ENCODE peak calls at places on chromosomes 2 and 18, in four cellular contexts. One of them, this sample, is unnamed.

GRCh38 chr2:142989276-142990204 is 112.1 kb downstream of the KYNU start:
- DNase-seq in Karpas-422: peak; percentile 74
- DNase-seq in bronchial epithelial cell: peak; percentile 54
- DNase-seq in upper lobe of right lung: no peak
- DNase-seq in this sample: no peak

GRCh38 chr2:119546446-119546765 is 2.2 kb downstream of the CFAP221 start:
- DNase-seq in Karpas-422: no peak
- DNase-seq in bronchial epithelial cell: no peak
- DNase-seq in upper lobe of right lung: no peak
- DNase-seq in this sample: no peak

GRCh38 chr2:224038049-224038829 is 847 bp downstream of the SERPINE2 start:
- DNase-seq in Karpas-422: no peak
- DNase-seq in bronchial epithelial cell: peak; percentile 44
- DNase-seq in upper lobe of right lung: peak; percentile 69
- DNase-seq in this sample: peak; percentile 54

GRCh38 chr2:150981826-150982225 is 279.8 kb downstream of the RBM43 start:
- DNase-seq in Karpas-422: no peak
- DNase-seq in bronchial epithelial cell: no peak
- DNase-seq in upper lobe of right lung: no peak
- DNase-seq in this sample: no peak

GRCh38 chr2:30194421-30194820 is 36.9 kb upstream of the LBH start:
- DNase-seq in Karpas-422: no peak
- DNase-seq in bronchial epithelial cell: no peak
- DNase-seq in upper lobe of right lung: no peak
- DNase-seq in this sample: no peak

GRCh38 chr2:72917875-72918660 is 749 bp downstream of the EMX1 start:
- DNase-seq in Karpas-422: no peak
- DNase-seq in bronchial epithelial cell: no peak
- DNase-seq in upper lobe of right lung: no peak
- DNase-seq in this sample: peak; percentile 23

GRCh38 chr2:45891719-45892118 is 240.2 kb downstream of the PRKCE start:
- DNase-seq in Karpas-422: no peak
- DNase-seq in bronchial epithelial cell: peak; percentile 48
- DNase-seq in upper lobe of right lung: no peak
- DNase-seq in this sample: no peak

GRCh38 chr2:100941646-100942240 is 60.3 kb upstream of the RPL31 start:
- DNase-seq in Karpas-422: no peak
- DNase-seq in bronchial epithelial cell: no peak
- DNase-seq in upper lobe of right lung: no peak
- DNase-seq in this sample: peak; percentile 43

GRCh38 chr2:233446121-233446520 is 91.8 kb downstream of the DGKD start:
- DNase-seq in Karpas-422: no peak
- DNase-seq in bronchial epithelial cell: no peak
- DNase-seq in upper lobe of right lung: peak; percentile 16
- DNase-seq in this sample: no peak

GRCh38 chr2:31319391-31320175 is 85.6 kb downstream of the EHD3 start:
- DNase-seq in Karpas-422: peak; percentile 54
- DNase-seq in bronchial epithelial cell: no peak
- DNase-seq in upper lobe of right lung: no peak
- DNase-seq in this sample: peak; percentile 53

GRCh38 chr18:22168360-22168921 is 948 bp upstream of the GATA6 start:
- DNase-seq in Karpas-422: no peak
- DNase-seq in bronchial epithelial cell: no peak
- DNase-seq in upper lobe of right lung: no peak
- DNase-seq in this sample: peak; percentile 23

GRCh38 chr2:85511008-85511895 is 27.7 kb upstream of the MAT2A start:
- DNase-seq in Karpas-422: no peak
- DNase-seq in bronchial epithelial cell: no peak
- DNase-seq in upper lobe of right lung: no peak
- DNase-seq in this sample: peak; percentile 48

GRCh38 chr2:17479875-17480274 is 38.4 kb downstream of the RAD51AP2 start:
- DNase-seq in Karpas-422: no peak
- DNase-seq in bronchial epithelial cell: peak; percentile 80
- DNase-seq in upper lobe of right lung: no peak
- DNase-seq in this sample: peak; percentile 0

GRCh38 chr2:154489271-154489858 is 209.1 kb upstream of the KCNJ3 start:
- DNase-seq in Karpas-422: no peak
- DNase-seq in bronchial epithelial cell: no peak
- DNase-seq in upper lobe of right lung: no peak
- DNase-seq in this sample: no peak

GRCh38 chr2:176814740-176815367 is 397.7 kb upstream of the HNRNPA3 start:
- DNase-seq in Karpas-422: peak; percentile 91
- DNase-seq in bronchial epithelial cell: peak; percentile 45
- DNase-seq in upper lobe of right lung: no peak
- DNase-seq in this sample: no peak

GRCh38 chr2:45872211-45872610 is 220.7 kb downstream of the PRKCE start:
- DNase-seq in Karpas-422: no peak
- DNase-seq in bronchial epithelial cell: no peak
- DNase-seq in upper lobe of right lung: no peak
- DNase-seq in this sample: peak; percentile 91

GRCh38 chr18:13353424-13353823 is 134.9 kb downstream of the LDLRAD4 start:
- DNase-seq in Karpas-422: no peak
- DNase-seq in bronchial epithelial cell: no peak
- DNase-seq in upper lobe of right lung: no peak
- DNase-seq in this sample: no peak

GRCh38 chr18:62637807-62638687 is 77.3 kb upstream of the PHLPP1 start:
- DNase-seq in Karpas-422: peak; percentile 83
- DNase-seq in bronchial epithelial cell: peak; percentile 12
- DNase-seq in upper lobe of right lung: no peak
- DNase-seq in this sample: peak; percentile 12

GRCh38 chr2:63850204-63850571 is 8.5 kb downstream of the UGP2 start:
- DNase-seq in Karpas-422: no peak
- DNase-seq in bronchial epithelial cell: no peak
- DNase-seq in upper lobe of right lung: no peak
- DNase-seq in this sample: no peak

GRCh38 chr18:56890632-56891031 is 239.5 kb downstream of the WDR7 start:
- DNase-seq in Karpas-422: peak; percentile 31
- DNase-seq in bronchial epithelial cell: peak; percentile 88
- DNase-seq in upper lobe of right lung: no peak
- DNase-seq in this sample: peak; percentile 39

GRCh38 chr2:46365913-46366674 is 68.9 kb downstream of the EPAS1 start:
- DNase-seq in Karpas-422: no peak
- DNase-seq in bronchial epithelial cell: no peak
- DNase-seq in upper lobe of right lung: no peak
- DNase-seq in this sample: no peak

GRCh38 chr2:210046851-210047486 is 44.5 kb downstream of the RPE start:
- DNase-seq in Karpas-422: no peak
- DNase-seq in bronchial epithelial cell: no peak
- DNase-seq in upper lobe of right lung: no peak
- DNase-seq in this sample: no peak

GRCh38 chr2:127968610-127969339 is 59.1 kb downstream of the SAP130 start:
- DNase-seq in Karpas-422: no peak
- DNase-seq in bronchial epithelial cell: peak; percentile 79
- DNase-seq in upper lobe of right lung: no peak
- DNase-seq in this sample: peak; percentile 91
- H3K36me3 ChIP-seq in Karpas-422: peaks cover 6% of the 10 kb centered on the region
- H3K36me3 ChIP-seq in bronchial epithelial cell: peaks cover 1% of the 10 kb centered on the region
- H3K36me3 ChIP-seq in upper lobe of right lung: peaks cover 53% of the 10 kb centered on the region
- H3K36me3 ChIP-seq in this sample: peaks cover 26% of the 10 kb centered on the region

GRCh38 chr2:206253125-206253787 is 21.2 kb upstream of the ZDBF2 start:
- DNase-seq in Karpas-422: no peak
- DNase-seq in bronchial epithelial cell: no peak
- DNase-seq in upper lobe of right lung: no peak
- DNase-seq in this sample: no peak

GRCh38 chr2:206255003-206255402 is 19.5 kb upstream of the ZDBF2 start:
- DNase-seq in Karpas-422: no peak
- DNase-seq in bronchial epithelial cell: no peak
- DNase-seq in upper lobe of right lung: no peak
- DNase-seq in this sample: no peak

GRCh38 chr2:206245178-206245778 is 29.2 kb upstream of the ZDBF2 start:
- DNase-seq in Karpas-422: peak; percentile 68
- DNase-seq in bronchial epithelial cell: no peak
- DNase-seq in upper lobe of right lung: no peak
- DNase-seq in this sample: no peak

GRCh38 chr2:206250041-206250897 is 24.2 kb upstream of the ZDBF2 start:
- DNase-seq in Karpas-422: peak; percentile 44
- DNase-seq in bronchial epithelial cell: no peak
- DNase-seq in upper lobe of right lung: no peak
- DNase-seq in this sample: no peak
- H3K4me3 ChIP-seq in Karpas-422: peak overlapping the region; percentile 11
- H3K4me3 ChIP-seq in bronchial epithelial cell: peak overlapping the region; percentile 9
- H3K4me3 ChIP-seq in upper lobe of right lung: peak overlapping the region; percentile 14
- H3K4me3 ChIP-seq in this sample: no peak overlapping the region

DNA sequence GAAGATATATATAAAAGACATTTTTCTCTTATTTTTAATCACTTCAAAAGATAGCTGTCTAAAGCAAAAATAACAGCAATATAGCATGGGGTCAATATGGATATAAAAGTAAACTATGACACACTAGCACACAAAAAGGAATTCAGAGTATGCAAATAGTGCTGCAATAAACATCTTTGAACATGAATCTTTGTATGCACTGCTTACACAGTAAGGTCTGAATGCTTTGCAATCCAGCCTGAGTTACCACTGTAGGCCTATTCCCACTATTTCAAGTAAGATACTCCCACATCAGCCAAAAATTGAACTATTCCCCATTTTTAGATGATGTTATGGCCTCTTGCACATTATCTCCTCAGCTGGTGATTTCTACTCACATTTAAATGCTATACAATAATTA is 27.4 kb upstream of the ERCC3 start:
- DNase-seq in Karpas-422: no peak
- DNase-seq in bronchial epithelial cell: no peak
- DNase-seq in upper lobe of right lung: no peak
- DNase-seq in this sample: no peak
- H3K36me3 ChIP-seq in Karpas-422: peaks cover 41% of the 10 kb centered on the region
- H3K36me3 ChIP-seq in bronchial epithelial cell: peaks cover 7% of the 10 kb centered on the region
- H3K36me3 ChIP-seq in upper lobe of right lung: peaks cover 94% of the 10 kb centered on the region
- H3K36me3 ChIP-seq in this sample: peaks cover 60% of the 10 kb centered on the region

GRCh38 chr18:49500136-49500921 is 13.3 kb upstream of the C18orf32 start:
- DNase-seq in Karpas-422: no peak
- DNase-seq in bronchial epithelial cell: no peak
- DNase-seq in upper lobe of right lung: no peak
- DNase-seq in this sample: no peak
- H3K4me3 ChIP-seq in Karpas-422: no peak overlapping the region
- H3K4me3 ChIP-seq in bronchial epithelial cell: no peak overlapping the region
- H3K4me3 ChIP-seq in upper lobe of right lung: no peak overlapping the region
- H3K4me3 ChIP-seq in this sample: no peak overlapping the region

DNA sequence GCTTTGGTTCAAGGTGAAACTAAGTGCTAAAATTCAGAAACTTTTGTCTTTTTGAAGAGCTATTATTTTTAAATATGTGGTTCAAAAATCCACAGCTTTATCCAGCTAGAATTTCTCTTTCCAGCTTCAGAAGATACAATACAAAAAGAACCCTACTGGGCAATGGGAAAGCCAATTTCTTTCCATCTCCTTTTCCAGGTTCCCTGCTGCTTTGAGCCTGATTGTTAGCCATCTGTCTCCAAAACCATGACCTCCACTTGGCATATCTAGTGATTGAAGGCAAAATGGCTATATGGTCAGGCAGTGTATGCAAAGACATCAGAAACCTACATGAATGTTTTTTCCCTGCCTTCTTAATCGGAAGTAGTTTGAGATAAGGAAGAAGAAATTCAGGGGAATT is 134.1 kb downstream of the KCNH7 start:
- DNase-seq in Karpas-422: no peak
- DNase-seq in bronchial epithelial cell: no peak
- DNase-seq in upper lobe of right lung: no peak
- DNase-seq in this sample: no peak
- H3K36me3 ChIP-seq in Karpas-422: no peaks in the 10 kb centered on the region
- H3K36me3 ChIP-seq in bronchial epithelial cell: no peaks in the 10 kb centered on the region
- H3K36me3 ChIP-seq in upper lobe of right lung: no peaks in the 10 kb centered on the region
- H3K36me3 ChIP-seq in this sample: no peaks in the 10 kb centered on the region

GRCh38 chr2:112692496-112692911 is 28.3 kb upstream of the NT5DC4 start:
- DNase-seq in Karpas-422: no peak
- DNase-seq in bronchial epithelial cell: peak; percentile 100
- DNase-seq in upper lobe of right lung: peak; percentile 72
- DNase-seq in this sample: peak; percentile 94
- H3K4me3 ChIP-seq in Karpas-422: no peak overlapping the region
- H3K4me3 ChIP-seq in bronchial epithelial cell: no peak overlapping the region
- H3K4me3 ChIP-seq in upper lobe of right lung: no peak overlapping the region
- H3K4me3 ChIP-seq in this sample: no peak overlapping the region

DNA sequence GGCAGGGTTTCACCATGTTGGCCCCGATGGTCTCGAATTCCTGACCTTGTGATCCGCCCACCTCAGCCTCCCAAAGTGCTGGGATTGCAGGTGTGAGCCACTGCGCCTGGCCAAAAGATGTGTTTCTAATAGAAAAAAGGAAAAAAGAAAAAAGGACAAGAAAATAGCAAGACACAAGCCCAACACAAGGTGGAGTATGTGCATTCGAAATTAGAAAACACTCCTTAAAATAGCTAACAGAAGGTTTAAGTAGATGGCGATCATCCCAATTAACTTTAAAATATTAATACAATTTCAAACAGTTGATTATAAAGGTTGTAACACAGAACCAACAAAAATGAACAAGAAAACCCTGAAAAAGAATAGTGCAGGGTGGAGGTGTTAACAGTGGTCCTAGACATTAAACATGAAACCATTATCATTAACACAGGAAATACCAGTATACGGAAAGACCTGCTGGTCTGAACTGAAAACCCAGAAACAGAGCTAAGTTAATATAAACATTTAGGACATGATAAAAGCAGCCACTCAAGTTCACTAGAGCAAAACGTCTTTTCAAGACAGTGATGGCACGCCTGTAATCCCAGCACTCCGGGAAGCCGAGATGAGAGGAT is 57.9 kb downstream of the HDLBP start:
- DNase-seq in Karpas-422: no peak
- DNase-seq in bronchial epithelial cell: no peak
- DNase-seq in upper lobe of right lung: no peak
- DNase-seq in this sample: no peak
- H3K36me3 ChIP-seq in Karpas-422: peaks cover 48% of the 10 kb centered on the region
- H3K36me3 ChIP-seq in bronchial epithelial cell: peaks cover 43% of the 10 kb centered on the region
- H3K36me3 ChIP-seq in upper lobe of right lung: peaks cover 95% of the 10 kb centered on the region
- H3K36me3 ChIP-seq in this sample: peaks cover 96% of the 10 kb centered on the region